ENCODE peak calls at places on chromosomes 5 and 9, in seven cellular contexts. One of them, this sample, is unnamed.

GRCh38 chr9:72958485-72959266 is 5.8 kb upstream of the ALDH1A1 start:
- DNase-seq in upper lobe of right lung: no peak
- DNase-seq in HEK293T: no peak
- DNase-seq in ELR: no peak
- DNase-seq in effector memory CD8-positive, alpha-beta T cell: no peak
- DNase-seq in cardiac fibroblast: no peak
- DNase-seq in NCI-H2029 treated with DMSO at 0.1 percent for 48 hours: no peak
- DNase-seq in this sample: no peak

GRCh38 chr5:40017151-40017550 is 592.4 kb upstream of the DAB2 start:
- DNase-seq in upper lobe of right lung: no peak
- DNase-seq in HEK293T: no peak
- DNase-seq in effector memory CD8-positive, alpha-beta T cell: no peak
- DNase-seq in cardiac fibroblast: no peak
- DNase-seq in ELR: no peak
- DNase-seq in NCI-H2029 treated with DMSO at 0.1 percent for 48 hours: no peak
- DNase-seq in this sample: no peak

GRCh38 chr9:130433168-130433946 is 11.4 kb upstream of the ASS1 start:
- DNase-seq in cardiac fibroblast: peak
- DNase-seq in NCI-H2029 treated with DMSO at 0.1 percent for 48 hours: no peak
- DNase-seq in effector memory CD8-positive, alpha-beta T cell: no peak
- DNase-seq in HEK293T: peak
- DNase-seq in upper lobe of right lung: no peak
- DNase-seq in ELR: peak
- DNase-seq in this sample: peak

GRCh38 chr5:80238078-80238477 is 17.8 kb downstream of the SERINC5 start:
- DNase-seq in upper lobe of right lung: no peak
- DNase-seq in cardiac fibroblast: no peak
- DNase-seq in HEK293T: no peak
- DNase-seq in NCI-H2029 treated with DMSO at 0.1 percent for 48 hours: no peak
- DNase-seq in effector memory CD8-positive, alpha-beta T cell: no peak
- DNase-seq in ELR: no peak
- DNase-seq in this sample: no peak

GRCh38 chr5:2310946-2311345 is 428.2 kb upstream of the IRX4 start:
- DNase-seq in upper lobe of right lung: no peak
- DNase-seq in effector memory CD8-positive, alpha-beta T cell: no peak
- DNase-seq in ELR: no peak
- DNase-seq in HEK293T: no peak
- DNase-seq in cardiac fibroblast: no peak
- DNase-seq in NCI-H2029 treated with DMSO at 0.1 percent for 48 hours: no peak
- DNase-seq in this sample: no peak

GRCh38 chr5:136023935-136024645 is 4.7 kb upstream of the TGFBI start:
- DNase-seq in effector memory CD8-positive, alpha-beta T cell: no peak
- DNase-seq in ELR: no peak
- DNase-seq in upper lobe of right lung: no peak
- DNase-seq in cardiac fibroblast: peak
- DNase-seq in HEK293T: no peak
- DNase-seq in NCI-H2029 treated with DMSO at 0.1 percent for 48 hours: no peak
- DNase-seq in this sample: peak

GRCh38 chr5:129622531-129622930 is 125.4 kb upstream of the MINAR2 start:
- DNase-seq in NCI-H2029 treated with DMSO at 0.1 percent for 48 hours: no peak
- DNase-seq in effector memory CD8-positive, alpha-beta T cell: no peak
- DNase-seq in upper lobe of right lung: no peak
- DNase-seq in HEK293T: no peak
- DNase-seq in ELR: no peak
- DNase-seq in cardiac fibroblast: no peak
- DNase-seq in this sample: no peak

GRCh38 chr9:89622933-89623861 is 18.4 kb downstream of the GADD45G start:
- DNase-seq in HEK293T: no peak
- DNase-seq in cardiac fibroblast: no peak
- DNase-seq in ELR: no peak
- DNase-seq in effector memory CD8-positive, alpha-beta T cell: no peak
- DNase-seq in upper lobe of right lung: no peak
- DNase-seq in NCI-H2029 treated with DMSO at 0.1 percent for 48 hours: no peak
- DNase-seq in this sample: no peak

GRCh38 chr5:173016621-173017046 is 33.1 kb downstream of the ATP6V0E1 start:
- DNase-seq in HEK293T: no peak
- DNase-seq in effector memory CD8-positive, alpha-beta T cell: no peak
- DNase-seq in ELR: peak
- DNase-seq in NCI-H2029 treated with DMSO at 0.1 percent for 48 hours: no peak
- DNase-seq in cardiac fibroblast: peak
- DNase-seq in upper lobe of right lung: no peak
- DNase-seq in this sample: peak

GRCh38 chr5:15238006-15238405 is 262.0 kb upstream of the FBXL7 start:
- DNase-seq in effector memory CD8-positive, alpha-beta T cell: no peak
- DNase-seq in ELR: no peak
- DNase-seq in cardiac fibroblast: no peak
- DNase-seq in NCI-H2029 treated with DMSO at 0.1 percent for 48 hours: no peak
- DNase-seq in upper lobe of right lung: no peak
- DNase-seq in HEK293T: no peak
- DNase-seq in this sample: no peak

GRCh38 chr9:111926421-111926875 is 29.8 kb downstream of the UGCG start:
- DNase-seq in cardiac fibroblast: peak
- DNase-seq in ELR: peak
- DNase-seq in HEK293T: no peak
- DNase-seq in NCI-H2029 treated with DMSO at 0.1 percent for 48 hours: peak
- DNase-seq in effector memory CD8-positive, alpha-beta T cell: peak
- DNase-seq in upper lobe of right lung: no peak
- DNase-seq in this sample: no peak

GRCh38 chr9:137264067-137264466 is 8.9 kb downstream of the NELFB start:
- DNase-seq in effector memory CD8-positive, alpha-beta T cell: no peak
- DNase-seq in HEK293T: no peak
- DNase-seq in NCI-H2029 treated with DMSO at 0.1 percent for 48 hours: no peak
- DNase-seq in cardiac fibroblast: no peak
- DNase-seq in ELR: no peak
- DNase-seq in upper lobe of right lung: peak
- DNase-seq in this sample: no peak

GRCh38 chr9:133238851-133239532 is 29.9 kb upstream of the OBP2B start:
- DNase-seq in cardiac fibroblast: peak
- DNase-seq in ELR: peak
- DNase-seq in upper lobe of right lung: peak
- DNase-seq in NCI-H2029 treated with DMSO at 0.1 percent for 48 hours: no peak
- DNase-seq in HEK293T: peak
- DNase-seq in effector memory CD8-positive, alpha-beta T cell: peak
- DNase-seq in this sample: peak

GRCh38 chr5:156824800-156825199 is 25.3 kb upstream of the PPP1R2B start:
- DNase-seq in upper lobe of right lung: no peak
- DNase-seq in HEK293T: no peak
- DNase-seq in effector memory CD8-positive, alpha-beta T cell: no peak
- DNase-seq in ELR: no peak
- DNase-seq in NCI-H2029 treated with DMSO at 0.1 percent for 48 hours: peak
- DNase-seq in cardiac fibroblast: peak
- DNase-seq in this sample: peak

GRCh38 chr5:66174338-66174737 is 30.2 kb downstream of the SREK1 start:
- DNase-seq in cardiac fibroblast: peak
- DNase-seq in ELR: peak
- DNase-seq in HEK293T: peak
- DNase-seq in NCI-H2029 treated with DMSO at 0.1 percent for 48 hours: no peak
- DNase-seq in effector memory CD8-positive, alpha-beta T cell: no peak
- DNase-seq in upper lobe of right lung: no peak
- DNase-seq in this sample: peak

GRCh38 chr9:6545017-6545691 is 100.4 kb downstream of the GLDC start:
- DNase-seq in upper lobe of right lung: no peak
- DNase-seq in ELR: peak
- DNase-seq in cardiac fibroblast: no peak
- DNase-seq in HEK293T: no peak
- DNase-seq in NCI-H2029 treated with DMSO at 0.1 percent for 48 hours: no peak
- DNase-seq in effector memory CD8-positive, alpha-beta T cell: no peak
- DNase-seq in this sample: no peak

GRCh38 chr5:134851307-134851923 is 5.6 kb downstream of the C5orf24 start:
- DNase-seq in HEK293T: no peak
- DNase-seq in NCI-H2029 treated with DMSO at 0.1 percent for 48 hours: no peak
- DNase-seq in ELR: peak
- DNase-seq in cardiac fibroblast: peak
- DNase-seq in effector memory CD8-positive, alpha-beta T cell: no peak
- DNase-seq in upper lobe of right lung: no peak
- DNase-seq in this sample: peak

This sample was measured in astrocyte of the hippocampus.